ENCODE peak calls at places on chromosome 16, in seven cellular contexts. A, D, O, U, X, R and H are unnamed samples.
A peak's percentile ranks its signal among the peaks of the same experiment; 100 is the strongest.

GRCh38 chr16:84119368-84119767 is 2.6 kb upstream of the MBTPS1 start:
- DNase-seq in A (no peak), D (peak; percentile 41), O (no peak), U (no peak), X (no peak), R (no peak), H (no peak)

GRCh38 chr16:69111831-69112230 is 6.4 kb downstream of the HAS3 start:
- DNase-seq in A (no peak), D (no peak), O (no peak), U (no peak), X (no peak), R (no peak), H (no peak)

GRCh38 chr16:64964126-64964540 is 157.7 kb downstream of the CDH11 start:
- DNase-seq in A (no peak), D (peak; percentile 82), O (no peak), U (no peak), X (no peak), R (no peak), H (no peak)

GRCh38 chr16:71360378-71360777 is 1.9 kb downstream of the CALB2 start:
- DNase-seq in A (no peak), D (peak; percentile 85), O (no peak), U (no peak), X (no peak), R (no peak), H (no peak)

GRCh38 chr16:25177831-25178688 is 38.7 kb upstream of the AQP8 start:
- DNase-seq in A (no peak), D (no peak), O (no peak), U (peak; percentile 50), X (no peak), R (no peak), H (no peak)

GRCh38 chr16:13064821-13065220 is 163.4 kb downstream of the SHISA9 start:
- DNase-seq in A (no peak), D (no peak), O (no peak), U (no peak), X (no peak), R (no peak), H (no peak)

GRCh38 chr16:70790815-70791214 is 10.1 kb downstream of the VAC14 start:
- DNase-seq in A (no peak), D (no peak), O (no peak), U (no peak), X (no peak), R (no peak), H (no peak)

GRCh38 chr16:65846210-65846602 is 520.3 kb upstream of the CDH5 start:
- DNase-seq in A (no peak), D (no peak), O (no peak), U (no peak), X (no peak), R (no peak), H (no peak)

GRCh38 chr16:89986600-89986999 is 32.7 kb downstream of the DBNDD1 start:
- DNase-seq in A (no peak), D (no peak), O (no peak), U (no peak), X (no peak), R (no peak), H (no peak)

GRCh38 chr16:426906-427249 is 1.4 kb downstream of the RAB11FIP3 start:
- DNase-seq in A (no peak), D (no peak), O (no peak), U (no peak), X (no peak), R (no peak), H (no peak)

GRCh38 chr16:5176505-5176904 is 78.9 kb upstream of the EEF2KMT start:
- DNase-seq in A (no peak), D (no peak), O (no peak), U (no peak), X (no peak), R (no peak), H (no peak)

GRCh38 chr16:89052191-89052787 is 41.4 kb upstream of the ACSF3 start:
- DNase-seq in A (no peak), D (no peak), O (no peak), U (no peak), X (no peak), R (no peak), H (no peak)

GRCh38 chr16:15829460-15829859 is 27.4 kb downstream of the MYH11 start:
- DNase-seq in A (no peak), D (no peak), O (peak; percentile 58), U (peak; percentile 11), X (no peak), R (no peak), H (no peak)

GRCh38 chr16:50282955-50283631 is 16.7 kb downstream of the ADCY7 start:
- DNase-seq in A (no peak), D (no peak), O (no peak), U (no peak), X (no peak), R (no peak), H (no peak)

GRCh38 chr16:30377812-30378235 is 3.2 kb downstream of the MYL11 start:
- DNase-seq in A (peak; percentile 69), D (peak; percentile 59), O (peak; percentile 97), U (peak; percentile 83), X (peak; percentile 90), R (peak; percentile 82), H (peak; percentile 76)

GRCh38 chr16:24070851-24071250 is 185.3 kb upstream of the CACNG3 start:
- DNase-seq in A (no peak), D (no peak), O (peak; percentile 21), U (no peak), X (peak; percentile 5), R (peak; percentile 51), H (no peak)

GRCh38 chr16:66565051-66565450 is 1.2 kb upstream of the CMTM1 start:
- DNase-seq in A (no peak), D (no peak), O (no peak), U (no peak), X (no peak), R (no peak), H (no peak)

GRCh38 chr16:88759245-88759975 is 25.6 kb downstream of the PIEZO1 start:
- DNase-seq in A (peak; percentile 39), D (no peak), O (peak; percentile 75), U (no peak), X (peak; percentile 56), R (peak; percentile 28), H (no peak)

GRCh38 chr16:75909746-75910145 is 183.5 kb upstream of the CPHXL start:
- DNase-seq in A (no peak), D (peak; percentile 46), O (no peak), U (no peak), X (no peak), R (no peak), H (no peak)

GRCh38 chr16:11583171-11583570 is 3.5 kb downstream of the LITAF start:
- DNase-seq in A (no peak), D (no peak), O (no peak), U (no peak), X (no peak), R (no peak), H (no peak)

GRCh38 chr16:17470002-17470870 is 524 bp downstream of the XYLT1 start:
- DNase-seq in A (no peak), D (no peak), O (peak; percentile 34), U (peak; percentile 33), X (peak; percentile 21), R (no peak), H (no peak)